ENCODE peak calls at places on chromosomes 13 and 19, in four cellular contexts. One of them, this sample, is unnamed.
A peak's percentile ranks its signal among the peaks of the same experiment; 100 is the strongest.

GRCh38 chr19:9474975-9475374 is 23.4 kb downstream of the ZNF560 start:
- DNase-seq in thoracic aorta: no peak
- DNase-seq in transverse colon: no peak
- DNase-seq in A549: no peak
- DNase-seq in this sample: no peak

GRCh38 chr19:14952767-14953166 is 11.5 kb downstream of the OR7C2 start:
- DNase-seq in thoracic aorta: no peak
- DNase-seq in transverse colon: no peak
- DNase-seq in A549: no peak
- DNase-seq in this sample: no peak

GRCh38 chr19:33159893-33160292 is 28.0 kb downstream of the WDR88 start:
- DNase-seq in thoracic aorta: no peak
- DNase-seq in transverse colon: no peak
- DNase-seq in A549: no peak
- DNase-seq in this sample: no peak

GRCh38 chr13:49655906-49656305 is 27.6 kb downstream of the ARL11 start:
- DNase-seq in thoracic aorta: no peak
- DNase-seq in transverse colon: no peak
- DNase-seq in A549: no peak
- DNase-seq in this sample: no peak

GRCh38 chr13:103539265-103539664 is 473.0 kb upstream of the SLC10A2 start:
- DNase-seq in thoracic aorta: no peak
- DNase-seq in transverse colon: no peak
- DNase-seq in A549: no peak
- DNase-seq in this sample: no peak

GRCh38 chr19:2235396-2236284 is 489 bp downstream of the PLEKHJ1 start:
- DNase-seq in thoracic aorta: no peak
- DNase-seq in transverse colon: peak; percentile 86
- DNase-seq in A549: no peak
- DNase-seq in this sample: no peak

GRCh38 chr13:114281351-114282142 is at the start of gene UPF3A:
- DNase-seq in thoracic aorta: peak; percentile 66
- DNase-seq in transverse colon: peak; percentile 91
- DNase-seq in A549: peak; percentile 49
- DNase-seq in this sample: peak; percentile 89

GRCh38 chr19:3366104-3366760 is at the start of gene NFIC:
- DNase-seq in thoracic aorta: no peak
- DNase-seq in transverse colon: peak; percentile 71
- DNase-seq in A549: no peak
- DNase-seq in this sample: no peak

GRCh38 chr19:3586124-3586626 is 897 bp downstream of the GIPC3 start:
- DNase-seq in thoracic aorta: no peak
- DNase-seq in transverse colon: no peak
- DNase-seq in A549: no peak
- DNase-seq in this sample: peak; percentile 21

GRCh38 chr19:49677232-49677881 is at the start of gene PRMT1:
- DNase-seq in thoracic aorta: no peak
- DNase-seq in transverse colon: peak; percentile 44
- DNase-seq in A549: no peak
- DNase-seq in this sample: no peak

GRCh38 chr13:97435297-97435682 is 1.3 kb downstream of the RAP2A start:
- DNase-seq in thoracic aorta: no peak
- DNase-seq in transverse colon: no peak
- DNase-seq in A549: no peak
- DNase-seq in this sample: no peak

GRCh38 chr19:41914191-41914834 is 13.9 kb downstream of the ERFL start:
- DNase-seq in thoracic aorta: no peak
- DNase-seq in transverse colon: no peak
- DNase-seq in A549: no peak
- DNase-seq in this sample: no peak

GRCh38 chr19:38452430-38453366 is 19.2 kb downstream of the RYR1 start:
- DNase-seq in thoracic aorta: no peak
- DNase-seq in transverse colon: no peak
- DNase-seq in A549: no peak
- DNase-seq in this sample: no peak

GRCh38 chr13:103351035-103351828 is 285.0 kb upstream of the SLC10A2 start:
- DNase-seq in thoracic aorta: no peak
- DNase-seq in transverse colon: peak; percentile 10
- DNase-seq in A549: no peak
- DNase-seq in this sample: no peak

GRCh38 chr13:111951982-111952565 is 114.9 kb upstream of the SOX1 start:
- DNase-seq in thoracic aorta: no peak
- DNase-seq in transverse colon: no peak
- DNase-seq in A549: no peak
- DNase-seq in this sample: no peak

GRCh38 chr13:83780201-83780600 is 102.1 kb downstream of the SLITRK1 start:
- DNase-seq in thoracic aorta: no peak
- DNase-seq in transverse colon: no peak
- DNase-seq in A549: no peak
- DNase-seq in this sample: no peak

GRCh38 chr13:44068737-44069136 is 189.0 kb downstream of the LACC1 start:
- DNase-seq in thoracic aorta: no peak
- DNase-seq in transverse colon: no peak
- DNase-seq in A549: no peak
- DNase-seq in this sample: no peak

GRCh38 chr19:2341247-2341705 is 12.8 kb downstream of the SPPL2B start:
- DNase-seq in thoracic aorta: no peak
- DNase-seq in transverse colon: no peak
- DNase-seq in A549: no peak
- DNase-seq in this sample: no peak

GRCh38 chr19:19554074-19555023 is 16.3 kb downstream of the CILP2 start:
- DNase-seq in thoracic aorta: no peak
- DNase-seq in transverse colon: peak; percentile 62
- DNase-seq in A549: no peak
- DNase-seq in this sample: peak; percentile 45

GRCh38 chr19:2325261-2326046 is 2.9 kb downstream of the LSM7 start:
- DNase-seq in thoracic aorta: no peak
- DNase-seq in transverse colon: no peak
- DNase-seq in A549: no peak
- DNase-seq in this sample: no peak

GRCh38 chr13:83882626-83882959 is 319 bp upstream of the SLITRK1 start:
- DNase-seq in thoracic aorta: no peak
- DNase-seq in transverse colon: no peak
- DNase-seq in A549: no peak
- DNase-seq in this sample: no peak

GRCh38 chr13:75927183-75927582 is 291.1 kb downstream of the LMO7 start:
- DNase-seq in thoracic aorta: no peak
- DNase-seq in transverse colon: no peak
- DNase-seq in A549: no peak
- DNase-seq in this sample: no peak

GRCh38 chr19:47973529-47973928 is 18.4 kb downstream of the BSPH1 start:
- DNase-seq in thoracic aorta: no peak
- DNase-seq in transverse colon: no peak
- DNase-seq in A549: no peak
- DNase-seq in this sample: no peak

GRCh38 chr13:52707375-52707774 is 32.2 kb downstream of the CNMD start:
- DNase-seq in thoracic aorta: no peak
- DNase-seq in transverse colon: no peak
- DNase-seq in A549: no peak
- DNase-seq in this sample: no peak

GRCh38 chr19:29478578-29479565 is 46.9 kb upstream of the VSTM2B start:
- DNase-seq in thoracic aorta: no peak
- DNase-seq in transverse colon: no peak
- DNase-seq in A549: peak; percentile 55
- DNase-seq in this sample: no peak

GRCh38 chr19:7063764-7064418 is 5.4 kb upstream of the MBD3L3 start:
- DNase-seq in thoracic aorta: no peak
- DNase-seq in transverse colon: no peak
- DNase-seq in A549: no peak
- DNase-seq in this sample: no peak

GRCh38 chr13:32246468-32246867 is 68.7 kb downstream of the ZAR1L start:
- DNase-seq in thoracic aorta: no peak
- DNase-seq in transverse colon: peak; percentile 61
- DNase-seq in A549: peak; percentile 43
- DNase-seq in this sample: no peak

GRCh38 chr19:53907690-53908089 is 1.4 kb upstream of the CACNG7 start:
- DNase-seq in thoracic aorta: no peak
- DNase-seq in transverse colon: no peak
- DNase-seq in A549: no peak
- DNase-seq in this sample: no peak

GRCh38 chr19:53908933-53909415 is at the start of gene CACNG7:
- DNase-seq in thoracic aorta: no peak
- DNase-seq in transverse colon: no peak
- DNase-seq in A549: no peak
- DNase-seq in this sample: no peak

GRCh38 chr19:53909471-53910169 is 542 bp downstream of the CACNG7 start:
- DNase-seq in thoracic aorta: no peak
- DNase-seq in transverse colon: no peak
- DNase-seq in A549: no peak
- DNase-seq in this sample: no peak

GRCh38 chr19:53907193-53907581 is 1.9 kb upstream of the CACNG7 start:
- DNase-seq in thoracic aorta: no peak
- DNase-seq in transverse colon: no peak
- DNase-seq in A549: no peak
- DNase-seq in this sample: no peak

GRCh38 chr19:53908106-53908932 is 759 bp upstream of the CACNG7 start:
- DNase-seq in thoracic aorta: no peak
- DNase-seq in transverse colon: no peak
- DNase-seq in A549: peak; percentile 90
- DNase-seq in this sample: peak; percentile 21
- H3K4me3 ChIP-seq in thoracic aorta: peak overlapping the region; percentile 15
- H3K4me3 ChIP-seq in transverse colon: no peak overlapping the region
- H3K4me3 ChIP-seq in A549: peak overlapping the region; percentile 70
- H3K4me3 ChIP-seq in this sample: no peak overlapping the region

DNA sequence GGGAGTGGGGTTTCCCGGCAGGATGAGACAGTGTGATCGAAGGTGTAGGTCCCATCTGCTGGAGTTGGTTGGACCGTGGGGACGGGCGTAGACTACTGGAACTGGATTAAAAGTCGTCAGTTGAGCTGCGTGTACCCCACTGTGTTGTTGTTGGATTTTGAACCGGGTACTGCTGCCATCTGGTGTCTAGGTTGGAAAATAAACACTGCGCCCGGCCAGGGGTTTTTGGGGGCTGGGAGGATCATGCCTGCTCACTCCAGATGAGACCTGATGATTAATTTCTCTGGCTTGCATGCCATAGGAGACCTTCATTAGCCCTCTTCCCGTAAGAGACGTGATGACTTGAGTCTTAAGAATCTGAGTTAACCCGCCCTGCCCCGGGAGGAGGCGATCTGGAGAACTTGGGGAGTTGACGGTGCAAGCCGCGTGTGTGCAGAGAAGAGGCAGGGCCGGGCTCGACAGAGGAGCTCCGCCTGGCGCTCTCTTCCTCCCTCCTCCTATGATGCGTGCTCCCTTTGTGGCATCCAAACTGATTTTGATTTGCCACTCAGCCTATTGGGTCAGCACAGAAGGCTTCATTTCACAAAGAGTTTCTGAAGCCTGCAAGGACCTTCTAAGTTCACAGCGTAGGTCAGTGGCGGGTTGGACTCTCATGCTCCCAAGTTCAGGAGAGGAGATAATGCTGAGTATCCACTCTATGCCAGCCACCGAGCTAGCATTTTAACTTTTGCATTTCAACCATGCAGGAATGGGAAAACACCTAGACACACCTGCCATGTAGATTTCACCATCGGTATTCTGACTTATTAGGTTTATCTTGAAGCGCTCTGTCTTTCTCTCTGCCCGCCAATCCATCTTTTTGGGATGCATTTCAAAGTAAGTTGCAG is 2.7 kb downstream of the UHRF1 start:
- DNase-seq in thoracic aorta: peak; percentile 82
- DNase-seq in transverse colon: peak; percentile 64
- DNase-seq in A549: peak; percentile 90
- DNase-seq in this sample: peak; percentile 73
- H3K4me1 ChIP-seq in thoracic aorta: peaks cover 8% of the 10 kb centered on the region
- H3K4me1 ChIP-seq in transverse colon: peaks cover 40% of the 10 kb centered on the region
- H3K4me1 ChIP-seq in A549: peaks cover 54% of the 10 kb centered on the region
- H3K4me1 ChIP-seq in this sample: peaks cover 77% of the 10 kb centered on the region

GRCh38 chr19:464146-464545 is 3.3 kb upstream of the SHC2 start:
- DNase-seq in thoracic aorta: no peak
- DNase-seq in transverse colon: no peak
- DNase-seq in A549: no peak
- DNase-seq in this sample: no peak
- H3K4me3 ChIP-seq in thoracic aorta: no peak overlapping the region
- H3K4me3 ChIP-seq in transverse colon: no peak overlapping the region
- H3K4me3 ChIP-seq in A549: no peak overlapping the region
- H3K4me3 ChIP-seq in this sample: no peak overlapping the region

DNA sequence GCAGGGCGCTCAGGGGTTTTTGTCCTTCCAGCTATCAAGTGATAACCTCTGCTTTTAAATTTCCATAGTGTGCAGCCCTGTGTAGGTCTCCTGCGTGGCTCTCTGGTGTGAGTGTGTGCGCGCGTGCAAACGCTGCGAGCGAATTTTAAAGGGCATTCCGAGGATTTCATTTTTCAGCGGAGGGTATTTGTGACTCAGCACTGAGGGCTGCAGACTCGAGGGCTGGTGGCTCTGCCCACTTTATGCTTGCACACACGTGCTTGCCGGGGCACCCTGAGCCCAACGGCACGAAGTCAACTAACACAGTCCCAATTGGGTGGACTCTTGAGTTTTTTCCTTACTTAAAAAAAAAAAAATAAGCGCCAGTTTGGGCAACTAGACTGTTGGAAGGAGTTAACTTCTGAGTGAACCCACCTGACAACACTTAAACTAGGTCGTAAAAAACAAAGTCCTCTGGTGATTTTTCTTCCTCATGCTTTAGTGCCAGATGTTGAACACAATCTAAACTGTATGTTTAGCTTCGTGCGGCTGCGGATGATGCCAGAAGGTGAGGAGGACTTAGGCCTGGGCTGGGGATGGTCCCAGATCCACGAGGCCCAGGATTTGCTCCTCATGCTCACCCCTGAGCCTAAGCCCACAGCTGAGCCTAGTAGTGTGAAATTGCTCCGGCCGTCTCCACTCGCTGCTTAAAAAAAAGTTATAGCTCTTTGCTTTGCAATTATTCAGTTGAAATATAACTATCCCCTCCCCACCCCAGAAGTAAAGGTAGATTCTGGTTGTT is 2.1 kb downstream of the FGF9 start:
- DNase-seq in thoracic aorta: no peak
- DNase-seq in transverse colon: no peak
- DNase-seq in A549: no peak
- DNase-seq in this sample: no peak
- H3K4me1 ChIP-seq in thoracic aorta: peaks cover 35% of the 10 kb centered on the region
- H3K4me1 ChIP-seq in transverse colon: peaks cover 66% of the 10 kb centered on the region
- H3K4me1 ChIP-seq in A549: peaks cover 21% of the 10 kb centered on the region
- H3K4me1 ChIP-seq in this sample: peaks cover 46% of the 10 kb centered on the region

GRCh38 chr19:56885173-56885679 is 44.7 kb upstream of the PEG3 start:
- DNase-seq in thoracic aorta: no peak
- DNase-seq in transverse colon: no peak
- DNase-seq in A549: no peak
- DNase-seq in this sample: no peak
- H3K4me3 ChIP-seq in thoracic aorta: no peak overlapping the region
- H3K4me3 ChIP-seq in transverse colon: no peak overlapping the region
- H3K4me3 ChIP-seq in A549: no peak overlapping the region
- H3K4me3 ChIP-seq in this sample: no peak overlapping the region

GRCh38 chr19:10887616-10888367 is 16.4 kb downstream of the CARM1 start:
- DNase-seq in thoracic aorta: no peak
- DNase-seq in transverse colon: no peak
- DNase-seq in A549: no peak
- DNase-seq in this sample: no peak
- H3K4me1 ChIP-seq in thoracic aorta: peaks cover 2% of the 10 kb centered on the region
- H3K4me1 ChIP-seq in transverse colon: peaks cover 60% of the 10 kb centered on the region
- H3K4me1 ChIP-seq in A549: no peaks in the 10 kb centered on the region
- H3K4me1 ChIP-seq in this sample: no peaks in the 10 kb centered on the region

This sample was measured in CD4-positive, alpha-beta memory T cell.